ENCODE peak calls at places on chromosomes 5 and 9, in seven cellular contexts. R is IMR-90, Z is neural progenitor cell, S is hepatocyte, T is GM12865, X is K562, B is kidney. W is an unnamed sample.

GRCh38 chr5:135565691-135566421 is 12.9 kb downstream of the CXCL14 start:
- DNase-seq in R (peak; percentile 52), Z (peak; percentile 75), S (peak; percentile 76), T (peak; percentile 72), X (peak; percentile 79), B (peak; percentile 73), W (peak; percentile 96)

GRCh38 chr9:116756995-116757394 is 69.9 kb downstream of the TRIM32 start:
- DNase-seq in R (no peak), Z (no peak), S (no peak), T (no peak), X (no peak), B (no peak), W (no peak)

GRCh38 chr5:51371052-51371451 is 12.2 kb upstream of the ISL1 start:
- DNase-seq in R (no peak), Z (no peak), S (no peak), T (no peak), X (no peak), B (no peak), W (no peak)

GRCh38 chr9:22374021-22374420 is 72.6 kb upstream of the DMRTA1 start:
- DNase-seq in R (no peak), Z (no peak), S (no peak), T (no peak), X (no peak), B (no peak), W (no peak)

GRCh38 chr9:4058931-4059330 is 240.9 kb downstream of the GLIS3 start:
- DNase-seq in R (no peak), Z (no peak), S (no peak), T (no peak), X (no peak), B (no peak), W (no peak)

GRCh38 chr9:35538361-35539234 is 48.7 kb downstream of the RUSC2 start:
- DNase-seq in R (peak; percentile 82), Z (peak; percentile 76), S (peak; percentile 77), T (no peak), X (no peak), B (peak; percentile 92), W (peak; percentile 94)

GRCh38 chr5:111122398-111122797 is 30.2 kb downstream of the WDR36 start:
- DNase-seq in R (no peak), Z (no peak), S (no peak), T (no peak), X (no peak), B (no peak), W (no peak)

GRCh38 chr5:156147251-156147947 is 179.6 kb upstream of the SGCD start:
- DNase-seq in R (peak; percentile 87), Z (no peak), S (peak; percentile 11), T (no peak), X (no peak), B (no peak), W (no peak)

GRCh38 chr9:127204771-127205470 is 59.7 kb upstream of the GARNL3 start:
- DNase-seq in R (peak; percentile 49), Z (no peak), S (peak; percentile 43), T (no peak), X (peak; percentile 56), B (peak; percentile 69), W (no peak)

GRCh38 chr5:16884595-16884994 is 51.5 kb downstream of the MYO10 start:
- DNase-seq in R (no peak), Z (no peak), S (no peak), T (no peak), X (no peak), B (no peak), W (no peak)

GRCh38 chr9:89710689-89711088 is 105.9 kb downstream of the GADD45G start:
- DNase-seq in R (no peak), Z (no peak), S (peak; percentile 65), T (no peak), X (no peak), B (no peak), W (no peak)

GRCh38 chr5:10611290-10611689 is 47.4 kb downstream of the ANKRD33B start:
- DNase-seq in R (peak; percentile 73), Z (no peak), S (no peak), T (no peak), X (no peak), B (no peak), W (no peak)

GRCh38 chr5:109911731-109912130 is 222.0 kb downstream of the MAN2A1 start:
- DNase-seq in R (peak; percentile 11), Z (no peak), S (no peak), T (no peak), X (no peak), B (no peak), W (no peak)

GRCh38 chr5:41641621-41642020 is 131.2 kb upstream of the PLCXD3 start:
- DNase-seq in R (peak; percentile 16), Z (no peak), S (no peak), T (no peak), X (no peak), B (no peak), W (no peak)

GRCh38 chr5:84218546-84218945 is 166.1 kb downstream of the EDIL3 start:
- DNase-seq in R (peak; percentile 13), Z (no peak), S (no peak), T (no peak), X (no peak), B (no peak), W (no peak)

GRCh38 chr9:21549251-21549765 is 67.2 kb upstream of the IFNE start:
- DNase-seq in R (peak; percentile 97), Z (no peak), S (no peak), T (no peak), X (no peak), B (no peak), W (no peak)

GRCh38 chr5:150781706-150782614 is 3.4 kb downstream of the SMIM3 start:
- DNase-seq in R (peak; percentile 96), Z (peak; percentile 20), S (peak; percentile 74), T (no peak), X (no peak), B (peak; percentile 84), W (no peak)
- H3K4me3 ChIP-seq in R (peak overlapping the region; percentile 1), Z (no peak overlapping the region), S (no peak overlapping the region), T (no peak overlapping the region), X (no peak overlapping the region), B (peak overlapping the region; percentile 6), W (no peak overlapping the region)

DNA sequence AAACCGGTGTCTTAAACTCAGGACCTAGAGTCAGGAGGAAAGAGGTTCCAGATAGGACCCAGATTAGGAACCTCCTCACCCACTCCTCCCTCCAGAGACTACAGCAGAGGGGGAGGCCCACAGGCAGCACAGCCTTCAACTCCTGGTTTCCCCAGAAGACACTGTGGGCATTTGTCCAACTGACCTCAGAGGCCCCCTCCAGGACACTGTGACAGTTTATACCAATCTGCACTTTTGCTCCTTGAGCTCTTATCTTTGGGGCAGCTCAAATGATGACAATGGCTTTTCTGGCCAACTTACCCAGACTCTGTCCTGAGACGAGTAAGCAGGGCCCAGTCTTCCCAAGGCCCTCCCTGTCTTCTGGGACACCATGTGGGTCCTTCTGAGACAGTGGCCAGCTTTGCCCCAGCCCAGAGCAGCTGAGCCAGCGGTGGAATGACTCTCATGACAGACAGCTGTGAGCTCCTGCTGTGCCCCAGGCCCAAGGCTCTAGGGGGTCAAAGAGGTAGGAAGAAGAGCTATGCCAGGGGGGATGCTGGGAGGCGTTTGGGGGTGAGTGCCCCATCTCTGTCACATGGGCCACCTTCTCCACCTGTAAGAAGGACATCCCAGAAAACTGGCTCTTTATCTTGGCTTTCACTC is 14.3 kb downstream of the OR2V2 start:
- DNase-seq in R (no peak), Z (no peak), S (no peak), T (no peak), X (peak; percentile 31), B (no peak), W (no peak)
- H3K4me3 ChIP-seq in R (no peak overlapping the region), Z (no peak overlapping the region), S (no peak overlapping the region), T (peak overlapping the region; percentile 64), X (peak overlapping the region; percentile 19), B (no peak overlapping the region), W (no peak overlapping the region)

GRCh38 chr5:159107308-159107707 is 7.6 kb upstream of the EBF1 start:
- DNase-seq in R (no peak), Z (no peak), S (no peak), T (no peak), X (no peak), B (no peak), W (no peak)

GRCh38 chr5:159106569-159107282 is 7.0 kb upstream of the EBF1 start:
- DNase-seq in R (peak; percentile 52), Z (peak; percentile 93), S (peak; percentile 82), T (peak; percentile 85), X (peak; percentile 73), B (peak; percentile 91), W (peak; percentile 95)

GRCh38 chr5:159105318-159106053 is 5.8 kb upstream of the EBF1 start:
- DNase-seq in R (no peak), Z (peak; percentile 64), S (no peak), T (peak; percentile 49), X (no peak), B (no peak), W (peak; percentile 84)

GRCh38 chr5:159104759-159105317 is 5.1 kb upstream of the EBF1 start:
- DNase-seq in R (no peak), Z (peak; percentile 27), S (no peak), T (peak; percentile 57), X (no peak), B (no peak), W (peak; percentile 85)

DNA sequence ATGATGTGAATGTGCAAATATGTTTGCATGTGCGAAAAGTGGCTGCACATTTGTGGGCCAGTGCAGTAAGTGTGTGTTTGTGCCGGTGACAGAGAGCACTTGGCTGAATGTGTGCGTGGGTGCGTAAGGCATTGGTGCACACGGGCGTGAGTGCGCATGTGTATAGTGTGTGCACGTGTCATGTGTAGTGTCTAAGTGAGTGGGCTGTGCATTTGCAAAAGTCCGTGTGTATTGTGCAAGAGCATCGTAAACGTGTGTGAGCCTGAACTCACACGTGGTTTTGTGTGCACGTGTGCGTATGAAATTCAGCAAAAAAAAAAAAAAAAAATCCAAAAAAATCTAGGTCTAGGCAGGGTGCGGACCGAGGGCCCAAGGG is 6.5 kb upstream of the EBF1 start:
- DNase-seq in R (no peak), Z (peak; percentile 11), S (no peak), T (peak; percentile 44), X (no peak), B (no peak), W (no peak)
- H3K4me3 ChIP-seq in R (no peak overlapping the region), Z (peak overlapping the region; percentile 48), S (peak overlapping the region; percentile 9), T (peak overlapping the region; percentile 48), X (no peak overlapping the region), B (peak overlapping the region; percentile 41), W (no peak overlapping the region)

DNA sequence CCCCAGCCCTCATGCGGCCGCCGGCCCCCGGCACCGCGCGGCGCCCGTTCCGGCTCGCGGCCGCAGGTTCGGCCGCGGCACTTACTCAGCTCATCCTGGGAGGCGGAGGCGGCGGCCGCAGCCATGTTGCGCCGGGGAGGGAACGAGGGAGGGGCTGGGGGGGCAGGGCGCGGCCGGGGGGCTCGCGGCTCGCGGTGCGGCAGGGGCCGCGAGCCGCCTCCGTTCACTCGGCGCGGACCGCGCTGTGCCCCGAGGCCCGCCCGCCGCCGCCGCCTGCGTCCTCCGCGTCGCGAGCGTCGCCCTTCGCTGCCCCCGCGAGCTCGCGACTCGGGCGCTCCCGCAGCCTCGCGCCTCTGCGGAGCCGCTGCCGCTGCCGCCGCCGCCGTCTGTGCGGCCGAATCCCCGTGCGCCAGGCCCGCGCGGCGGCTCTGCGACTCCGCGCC is 743 bp downstream of the ECPAS start:
- DNase-seq in R (no peak), Z (no peak), S (peak; percentile 83), T (no peak), X (peak; percentile 79), B (peak; percentile 82), W (no peak)
- H3K4me3 ChIP-seq in R (peak overlapping the region; percentile 75), Z (peak overlapping the region; percentile 99), S (no peak overlapping the region), T (peak overlapping the region; percentile 40), X (peak overlapping the region; percentile 94), B (no peak overlapping the region), W (peak overlapping the region; percentile 97)

GRCh38 chr5:103016167-103016566 is 103.8 kb downstream of the GIN1 start:
- DNase-seq in R (no peak), Z (no peak), S (no peak), T (no peak), X (no peak), B (no peak), W (no peak)
- H3K4me3 ChIP-seq in R (no peak overlapping the region), Z (no peak overlapping the region), S (no peak overlapping the region), T (no peak overlapping the region), X (no peak overlapping the region), B (no peak overlapping the region), W (no peak overlapping the region)